ENCODE peak calls at places on chromosome 16, in six cellular contexts. S is WTC11, R is lower leg skin, K is endothelial cell, Q is GM12865, M is HFF-Myc. F is an unnamed sample.

GRCh38 chr16:89924925-89925307 is 1.8 kb downstream of the TUBB3 start:
- DNase-seq in M (no peak), K (no peak), Q (peak), S (no peak), R (no peak), F (no peak)

GRCh38 chr16:66845791-66846221 is 1.6 kb downstream of the CA7 start:
- DNase-seq in K (no peak), Q (no peak), R (peak), M (no peak), S (no peak), F (no peak)

GRCh38 chr16:27518226-27518625 is 31.5 kb downstream of the GTF3C1 start:
- DNase-seq in R (no peak), Q (no peak), M (no peak), S (no peak), K (no peak), F (no peak)

GRCh38 chr16:71515026-71515425 is 11.2 kb upstream of the CHST4 start:
- DNase-seq in R (no peak), M (no peak), K (no peak), S (peak), Q (no peak), F (no peak)

GRCh38 chr16:83852774-83853173 is 45.0 kb downstream of the HSBP1 start:
- DNase-seq in M (no peak), S (no peak), R (no peak), Q (no peak), K (no peak), F (no peak)

GRCh38 chr16:28830531-28830930 is 7.7 kb downstream of the ATXN2L start:
- DNase-seq in M (no peak), R (no peak), K (no peak), S (no peak), Q (no peak), F (no peak)

GRCh38 chr16:67677712-67678111 is 11.1 kb downstream of the C16orf86 start:
- DNase-seq in R (no peak), S (no peak), K (no peak), M (no peak), Q (no peak), F (no peak)

GRCh38 chr16:56669840-56670639 is 426 bp downstream of the MT1H start:
- DNase-seq in M (no peak), R (no peak), S (no peak), Q (no peak), K (no peak), F (no peak)

GRCh38 chr16:88662222-88662842 is 559 bp downstream of the MVD start:
- DNase-seq in Q (no peak), R (peak), S (no peak), M (no peak), K (no peak), F (no peak)

DNA sequence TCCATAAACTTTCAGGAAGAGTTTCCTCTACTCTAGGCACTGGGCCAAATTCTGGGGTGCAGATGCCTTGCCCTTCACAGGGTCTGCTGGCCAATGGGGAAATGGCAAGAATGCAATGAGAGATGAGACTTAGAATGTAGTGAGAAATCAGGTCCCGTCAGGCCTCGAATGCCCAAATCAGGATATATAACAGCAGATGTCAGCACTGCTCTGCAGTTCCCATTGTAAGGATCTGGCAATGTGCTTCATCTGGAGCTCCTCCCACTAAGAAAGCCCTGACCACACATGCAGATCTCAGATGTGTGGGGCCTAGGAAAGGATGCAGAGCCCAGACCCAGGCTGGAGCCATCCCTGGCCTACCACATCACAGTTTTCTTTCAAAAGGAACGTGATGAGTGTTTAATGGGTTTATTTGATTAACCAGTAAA is 13.9 kb upstream of the LPCAT2 start:
- DNase-seq in K (no peak), Q (no peak), S (no peak), R (peak), M (peak), F (no peak)
- TF ChIP-seq CTCF in K (no peak), Q (no peak), S (no peak), R (no peak), M (peak), F (peak)

GRCh38 chr16:85718682-85719081 is 29.9 kb upstream of the GINS2 start:
- DNase-seq in S (peak), R (no peak), M (no peak), K (peak), Q (peak), F (no peak)
- TF ChIP-seq CTCF in S (peak), R (no peak), M (peak), K (peak), Q (peak), F (peak)

DNA sequence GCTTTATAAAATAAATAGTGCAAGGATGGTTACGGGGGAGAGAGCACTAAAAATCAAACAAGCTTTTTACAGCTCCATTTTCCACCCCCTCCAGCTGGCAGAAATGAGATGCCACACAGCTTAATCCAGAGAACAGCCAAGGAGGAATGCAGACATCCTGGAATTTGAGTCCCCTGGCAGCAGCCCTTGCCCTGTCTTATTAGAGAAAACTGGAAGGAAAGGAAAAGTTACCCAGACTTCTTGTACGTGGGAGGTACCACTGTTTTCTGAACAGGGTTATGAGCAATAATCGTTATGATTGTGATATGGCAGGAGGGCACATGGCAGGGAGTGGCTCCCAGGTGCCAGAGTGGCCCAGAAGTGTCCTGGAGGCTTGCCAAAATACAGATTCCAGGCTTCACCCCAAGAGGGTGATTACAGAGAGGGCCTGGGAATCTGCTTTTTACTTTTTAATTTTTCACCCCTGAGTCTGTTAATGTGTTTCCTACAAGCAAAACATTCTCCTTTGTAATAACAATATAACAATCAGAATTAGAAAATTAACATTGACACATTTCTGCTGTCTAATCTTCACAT is 212.2 kb downstream of the SNX29 start:
- DNase-seq in M (no peak), S (no peak), Q (no peak), R (no peak), K (no peak), F (no peak)
- TF ChIP-seq CTCF in M (no peak), S (no peak), Q (no peak), R (no peak), K (no peak), F (no peak)

GRCh38 chr16:30977502-30977901 is 7.5 kb upstream of the HSD3B7 start:
- DNase-seq in Q (no peak), S (peak), R (no peak), K (peak), M (no peak), F (no peak)
- TF ChIP-seq CTCF in Q (peak), S (peak), R (no peak), K (peak), M (peak), F (peak)

GRCh38 chr16:87339086-87339723 is 22.0 kb upstream of the C16orf95 start:
- DNase-seq in K (no peak), Q (no peak), M (no peak), R (no peak), S (no peak), F (no peak)
- TF ChIP-seq CTCF in K (no peak), Q (no peak), M (no peak), R (no peak), S (no peak), F (no peak)

GRCh38 chr16:3266873-3267537 is 10.6 kb upstream of the MEFV start:
- DNase-seq in K (no peak), S (no peak), M (peak), R (no peak), Q (no peak), F (no peak)
- TF ChIP-seq CTCF in K (peak), S (peak), M (peak), R (no peak), Q (peak), F (peak)

DNA sequence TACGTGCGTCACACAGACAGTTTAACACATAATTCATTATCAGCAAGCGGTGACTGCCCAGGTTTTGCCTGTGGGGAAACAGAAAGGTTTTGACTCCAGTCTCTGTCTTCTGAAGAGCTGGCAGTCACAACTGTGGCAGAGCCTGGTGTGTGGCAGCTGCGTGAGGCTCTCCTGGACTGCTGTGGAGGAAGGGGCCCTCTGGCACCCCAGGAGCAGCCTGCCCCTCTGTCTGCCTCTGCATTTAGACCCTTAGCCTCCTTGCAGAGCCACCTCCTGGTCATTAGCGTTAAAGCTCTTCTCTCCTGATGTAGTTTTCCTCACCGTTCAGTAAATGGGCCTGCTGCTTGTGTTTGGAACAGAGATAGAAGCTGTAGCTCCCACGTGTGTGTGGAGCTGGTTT is 10.9 kb downstream of the RAB40C start:
- DNase-seq in M (no peak), R (no peak), S (no peak), K (no peak), Q (no peak), F (no peak)
- TF ChIP-seq CTCF in M (peak), R (no peak), S (no peak), K (no peak), Q (no peak), F (peak)

DNA sequence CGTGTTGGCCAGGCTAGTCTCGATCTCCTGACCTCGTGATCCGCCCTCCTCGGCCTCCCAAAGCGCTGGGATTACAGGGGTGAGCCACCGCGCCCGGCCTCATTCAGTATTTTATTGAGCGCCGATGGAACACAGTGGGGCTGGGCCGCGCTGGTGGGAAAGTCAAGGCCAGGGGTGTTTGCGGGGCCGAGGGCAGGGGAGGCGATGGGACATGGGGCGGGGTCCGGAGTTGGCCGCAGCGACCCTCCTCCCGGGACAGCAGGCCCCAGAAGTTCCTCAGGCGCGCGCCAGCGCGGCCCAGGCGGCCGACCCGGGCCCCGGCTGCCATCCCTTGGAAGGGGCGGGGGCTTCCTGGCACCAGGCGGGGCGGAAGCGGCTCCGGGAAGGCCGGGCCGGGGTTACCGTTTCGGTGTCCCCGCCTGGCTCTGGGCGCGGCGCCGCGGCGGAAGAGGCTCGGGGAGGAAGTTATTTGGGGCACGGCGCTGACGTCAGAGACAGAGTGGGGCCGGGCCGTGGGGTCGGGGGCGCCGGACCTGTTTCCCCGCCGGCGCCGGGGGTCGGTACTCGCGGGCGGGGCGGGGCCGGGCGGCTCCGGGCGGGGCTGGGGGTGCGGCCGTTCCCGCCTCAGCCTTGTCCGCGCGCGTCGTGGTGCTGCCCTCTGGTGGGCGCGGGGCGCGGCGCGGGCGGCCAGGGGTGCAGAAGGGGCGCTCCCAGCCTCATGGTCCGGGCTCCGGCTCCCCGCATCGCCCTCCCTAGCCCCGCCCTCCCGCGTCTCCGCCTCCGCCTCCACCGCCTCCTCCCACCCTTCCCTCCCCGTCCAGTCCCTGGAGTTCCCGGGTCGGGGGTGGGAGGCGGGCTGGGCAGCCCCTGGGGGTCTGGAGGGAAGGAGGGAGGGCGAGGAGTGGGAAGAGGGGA is 952 bp upstream of the PRSS27 start:
- DNase-seq in R (peak), S (peak), Q (peak), M (peak), K (peak), F (peak)
- TF ChIP-seq CTCF in R (no peak), S (peak), Q (peak), M (peak), K (peak), F (peak)

GRCh38 chr16:86709902-86710601 is 131.7 kb downstream of the FOXL1 start:
- DNase-seq in S (no peak), K (no peak), Q (no peak), M (no peak), R (no peak), F (no peak)
- TF ChIP-seq CTCF in S (no peak), K (no peak), Q (no peak), M (no peak), R (no peak), F (no peak)

DNA sequence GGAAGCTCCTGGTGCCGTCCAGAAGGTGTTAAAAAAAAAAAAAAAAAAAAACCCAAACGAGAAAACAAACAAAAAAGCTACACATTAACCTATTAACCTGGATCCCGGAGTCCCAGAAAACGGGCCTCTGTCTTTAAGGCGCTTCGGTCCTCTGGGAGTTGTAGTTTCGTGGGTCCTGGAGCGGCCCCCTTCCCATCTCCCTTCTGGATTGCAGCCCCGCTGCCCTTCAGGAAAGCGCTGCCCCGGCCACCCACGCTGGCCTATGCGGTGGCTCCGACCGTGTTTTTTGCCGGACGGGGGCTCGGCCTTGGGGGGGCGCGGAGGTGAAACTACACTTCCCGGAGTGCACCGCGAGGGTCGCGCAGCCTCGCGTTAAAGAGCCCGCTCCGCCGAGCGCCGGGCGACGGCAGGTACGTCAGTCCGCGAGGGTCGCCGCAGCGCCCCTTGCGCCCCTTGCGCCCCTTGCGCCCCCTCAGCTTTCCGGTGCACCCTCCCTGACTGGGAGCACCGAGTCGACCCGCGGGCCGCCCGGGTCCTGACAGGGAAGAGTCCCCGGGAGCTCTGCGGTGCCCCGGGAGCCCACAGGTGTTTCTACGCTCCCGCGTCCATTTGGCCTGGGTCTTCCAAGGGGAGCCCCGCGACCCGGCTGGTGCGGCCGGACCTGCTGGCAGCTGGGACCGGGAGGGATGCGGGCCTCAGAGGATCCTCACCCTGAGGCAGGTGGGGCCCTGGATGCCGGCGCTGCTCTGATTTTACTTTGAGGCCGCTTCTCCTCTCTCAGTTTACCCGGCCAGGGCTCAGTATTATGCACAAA is at the start of gene FCSK:
- DNase-seq in R (no peak), K (peak), M (no peak), Q (peak), S (peak), F (no peak)
- TF ChIP-seq CTCF in R (no peak), K (no peak), M (no peak), Q (no peak), S (no peak), F (peak)

F was measured in keratinocyte.